ENCODE peak calls at places on chromosomes 4 and X, in eight cellular contexts. S, H, W, O, R, I, F and A are unnamed samples. For H3K36me3, the result is how much of the 10 kb centered on the place peaks cover.

GRCh38 chr4:168095776-168096443 is 3.6 kb downstream of the ANXA10 start:
- DNase-seq in S (no peak), H (peak), W (no peak), O (no peak), R (no peak), I (no peak), F (no peak), A (no peak)

GRCh38 chrX:15675490-15675921 is 10.9 kb upstream of the CLTRN start:
- DNase-seq in S (peak), H (no peak), W (peak), O (peak), R (peak), I (no peak), F (no peak), A (peak)

GRCh38 chr4:108043536-108043935 is 53.8 kb downstream of the HADH start:
- DNase-seq in S (no peak), H (no peak), W (no peak), O (no peak), R (no peak), I (no peak), F (peak), A (no peak)

GRCh38 chrX:20378291-20378920 is 111.7 kb upstream of the RPS6KA3 start:
- DNase-seq in S (peak), H (peak), W (no peak), O (no peak), R (no peak), I (peak), F (no peak), A (no peak)

GRCh38 chr4:149311076-149311475 is 504.6 kb downstream of the IQCM start:
- DNase-seq in S (no peak), H (no peak), W (no peak), O (no peak), R (no peak), I (no peak), F (no peak), A (no peak)

GRCh38 chrX:109902665-109903064 is 100.2 kb upstream of the TMEM164 start:
- DNase-seq in S (no peak), H (peak), W (no peak), O (no peak), R (no peak), I (no peak), F (no peak), A (no peak)

GRCh38 chr4:174650711-174651355 is 128.5 kb upstream of the HPGD start:
- DNase-seq in S (no peak), H (no peak), W (no peak), O (no peak), R (no peak), I (no peak), F (no peak), A (no peak)

GRCh38 chrX:22105231-22105630 is 73.1 kb downstream of the PHEX start:
- DNase-seq in S (no peak), H (no peak), W (no peak), O (no peak), R (no peak), I (no peak), F (no peak), A (no peak)

GRCh38 chr4:26826721-26827120 is 33.9 kb upstream of the STIM2 start:
- DNase-seq in S (peak), H (no peak), W (peak), O (peak), R (no peak), I (peak), F (no peak), A (no peak)

GRCh38 chr4:118942465-118942864 is 53.8 kb downstream of the SYNPO2 start:
- DNase-seq in S (no peak), H (no peak), W (no peak), O (no peak), R (no peak), I (no peak), F (no peak), A (no peak)

GRCh38 chrX:30762754-30763153 is 109.5 kb downstream of the GK start:
- DNase-seq in S (no peak), H (no peak), W (no peak), O (no peak), R (no peak), I (no peak), F (no peak), A (no peak)

GRCh38 chr4:74501579-74501978 is 56.6 kb downstream of the AREG start:
- DNase-seq in S (no peak), H (peak), W (no peak), O (no peak), R (no peak), I (no peak), F (no peak), A (no peak)

GRCh38 chr4:23423540-23423939 is 466.3 kb downstream of the PPARGC1A start:
- DNase-seq in S (no peak), H (no peak), W (no peak), O (no peak), R (no peak), I (no peak), F (no peak), A (no peak)

GRCh38 chrX:111784667-111785066 is 91.3 kb upstream of the TRPC5OS start:
- DNase-seq in S (no peak), H (no peak), W (no peak), O (no peak), R (no peak), I (no peak), F (no peak), A (no peak)

GRCh38 chr4:139735381-139736256 is 70.0 kb downstream of the MGST2 start:
- DNase-seq in S (no peak), H (peak), W (no peak), O (peak), R (peak), I (no peak), F (no peak), A (no peak)

GRCh38 chr4:38925492-38926418 is 58.1 kb downstream of the FAM114A1 start:
- DNase-seq in S (no peak), H (no peak), W (no peak), O (no peak), R (no peak), I (no peak), F (no peak), A (no peak)

GRCh38 chrX:21883258-21883657 is 27.5 kb downstream of the YY2 start:
- DNase-seq in S (peak), H (no peak), W (peak), O (peak), R (no peak), I (no peak), F (no peak), A (no peak)

GRCh38 chrX:137278825-137279224 is 245.0 kb upstream of the GPR101 start:
- DNase-seq in S (no peak), H (no peak), W (no peak), O (no peak), R (no peak), I (no peak), F (no peak), A (no peak)

GRCh38 chr4:140246216-140246615 is 92.2 kb upstream of the MAML3 start:
- DNase-seq in S (no peak), H (no peak), W (no peak), O (no peak), R (no peak), I (no peak), F (no peak), A (no peak)

GRCh38 chr4:20403317-20403716 is 151.6 kb downstream of the SLIT2 start:
- DNase-seq in S (no peak), H (no peak), W (no peak), O (no peak), R (no peak), I (no peak), F (no peak), A (no peak)

GRCh38 chr4:176925962-176926361 is 133.2 kb upstream of the VEGFC start:
- DNase-seq in S (no peak), H (no peak), W (no peak), O (no peak), R (no peak), I (no peak), F (no peak), A (no peak)

GRCh38 chr4:128268970-128269369 is 18.6 kb downstream of the PGRMC2 start:
- DNase-seq in S (no peak), H (no peak), W (no peak), O (no peak), R (no peak), I (no peak), F (no peak), A (no peak)

GRCh38 chr4:128275351-128275750 is 12.3 kb downstream of the PGRMC2 start:
- DNase-seq in S (no peak), H (peak), W (no peak), O (no peak), R (no peak), I (no peak), F (no peak), A (no peak)

GRCh38 chr4:128267745-128268144 is 19.9 kb downstream of the PGRMC2 start:
- DNase-seq in S (no peak), H (no peak), W (no peak), O (no peak), R (no peak), I (no peak), F (no peak), A (no peak)

DNA sequence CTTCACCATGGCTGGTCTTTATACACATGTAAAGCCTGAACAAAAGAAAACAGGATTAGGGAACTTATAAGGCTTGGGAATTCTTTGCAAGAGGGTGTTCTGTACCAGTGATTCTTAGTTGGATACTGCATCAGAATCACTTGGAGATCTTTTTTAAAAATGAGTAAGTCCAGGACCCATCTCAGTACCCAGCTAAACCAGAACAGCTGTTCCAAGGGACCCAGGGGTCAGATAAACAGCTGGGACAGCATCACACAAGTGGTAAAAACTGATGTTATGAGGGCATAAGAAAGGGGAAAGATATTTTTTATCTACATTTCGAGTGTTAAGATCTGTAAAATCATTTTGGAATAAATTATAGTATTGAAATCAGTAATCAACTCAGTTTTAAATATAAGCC is 16.1 kb downstream of the PGRMC2 start:
- DNase-seq in S (no peak), H (no peak), W (no peak), O (no peak), R (no peak), I (no peak), F (no peak), A (no peak)
- H3K36me3 ChIP-seq in S (under half), H (under half), W (under half), O (under half), R (under half), I (under half), F (under half), A (half or more)

GRCh38 chrX:108362026-108362425 is 76.2 kb downstream of the COL4A6 start:
- DNase-seq in S (no peak), H (no peak), W (no peak), O (no peak), R (no peak), I (no peak), F (no peak), A (no peak)

GRCh38 chrX:108361316-108361715 is 76.9 kb downstream of the COL4A6 start:
- DNase-seq in S (no peak), H (peak), W (no peak), O (no peak), R (no peak), I (no peak), F (no peak), A (no peak)

GRCh38 chrX:108366644-108367406 is 71.4 kb downstream of the COL4A6 start:
- DNase-seq in S (no peak), H (no peak), W (no peak), O (no peak), R (no peak), I (no peak), F (no peak), A (no peak)
- H3K36me3 ChIP-seq in S (under half), H (under half), W (under half), O (under half), R (under half), I (under half), F (under half), A (under half)

DNA sequence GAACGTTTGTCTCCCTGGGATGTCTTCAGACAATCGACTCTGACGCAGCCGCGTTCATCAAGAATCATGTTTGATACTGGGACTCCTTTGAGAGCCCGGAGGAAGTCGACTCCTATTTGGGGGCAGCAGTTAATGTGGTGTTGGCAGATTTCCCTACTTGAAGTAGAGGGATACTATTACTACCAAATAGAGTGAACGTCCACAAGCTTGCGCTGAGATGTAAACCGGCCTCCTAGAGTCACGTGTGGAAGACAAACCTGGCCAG is 18.7 kb downstream of the PIGG start:
- DNase-seq in S (no peak), H (no peak), W (no peak), O (no peak), R (no peak), I (no peak), F (no peak), A (no peak)
- H3K36me3 ChIP-seq in S (under half), H (under half), W (under half), O (under half), R (under half), I (under half), F (under half), A (half or more)

GRCh38 chrX:1354036-1355019 is 17.7 kb downstream of the IL3RA start:
- DNase-seq in S (no peak), H (no peak), W (no peak), O (no peak), R (no peak), I (no peak), F (no peak), A (no peak)

GRCh38 chrX:1355131-1355799 is 18.7 kb downstream of the IL3RA start:
- DNase-seq in S (no peak), H (no peak), W (no peak), O (no peak), R (peak), I (no peak), F (no peak), A (no peak)

GRCh38 chrX:1357993-1358392 is 21.4 kb downstream of the IL3RA start:
- DNase-seq in S (no peak), H (no peak), W (no peak), O (no peak), R (no peak), I (no peak), F (no peak), A (no peak)

GRCh38 chrX:1358793-1359476 is 22.4 kb downstream of the IL3RA start:
- DNase-seq in S (no peak), H (no peak), W (no peak), O (no peak), R (peak), I (no peak), F (no peak), A (no peak)

DNA sequence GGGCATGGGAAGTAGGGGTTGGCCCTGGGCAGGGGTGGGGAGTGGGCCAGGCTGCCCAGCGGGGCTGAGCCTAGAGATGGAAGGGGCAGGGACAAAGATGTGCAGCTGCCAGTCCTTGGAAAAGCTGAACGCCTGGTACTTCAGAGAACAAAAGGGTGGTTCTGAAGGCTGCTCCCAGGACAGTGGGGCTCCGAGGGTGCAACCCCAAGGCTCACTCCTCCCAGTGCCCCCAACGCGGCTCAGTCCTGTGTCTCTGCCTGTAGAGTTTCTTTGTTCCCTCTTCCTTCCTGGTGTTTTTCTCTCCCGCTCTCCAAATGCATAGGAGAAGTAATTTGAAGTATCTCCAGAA is 19.2 kb downstream of the IL3RA start:
- DNase-seq in S (no peak), H (no peak), W (no peak), O (no peak), R (peak), I (no peak), F (no peak), A (no peak)
- H3K36me3 ChIP-seq in S (under half), H (under half), W (under half), O (under half), R (under half), I (under half), F (under half), A (under half)

GRCh38 chr4:154545689-154546088 is 4.5 kb downstream of the PLRG1 start:
- DNase-seq in S (no peak), H (no peak), W (no peak), O (no peak), R (no peak), I (no peak), F (no peak), A (no peak)
- H3K36me3 ChIP-seq in S (under half), H (under half), W (half or more), O (under half), R (under half), I (under half), F (half or more), A (half or more)